ENCODE peak calls at places on chromosomes 1 and 21, in seven cellular contexts. C is right cardiac atrium; R is NCI-H1105; G is endothelial cell; K is B cell; W is stimulated activated CD8-positive, alpha-beta memory T cell treated with anti-CD3 and anti-CD28 coated beads, Interleukin-7, amount 100 ng/mL, for 1 hour; B is uterus. Z is an unnamed sample.

GRCh38 chr1:1215266-1215676 is 1.3 kb upstream of the TNFRSF4 start:
- DNase-seq in K (no peak), R (no peak), B (no peak), C (peak), W (no peak), G (no peak), Z (no peak)

GRCh38 chr1:36247538-36247937 is 23.3 kb downstream of the THRAP3 start:
- DNase-seq in K (no peak), G (no peak), R (no peak), W (no peak), C (no peak), B (no peak), Z (no peak)

GRCh38 chr1:155499953-155500621 is 62.5 kb downstream of the ASH1L start:
- DNase-seq in R (peak), B (no peak), G (no peak), K (peak), C (no peak), W (no peak), Z (no peak)

GRCh38 chr21:45096216-45096615 is 21.8 kb downstream of the ADARB1 start:
- DNase-seq in G (no peak), W (no peak), R (no peak), B (no peak), K (no peak), C (no peak), Z (no peak)

GRCh38 chr1:24694380-24694843 is 50.8 kb upstream of the CLIC4 start:
- DNase-seq in W (no peak), R (peak), K (peak), G (no peak), B (no peak), C (peak), Z (no peak)

GRCh38 chr1:15923241-15923640 is 52.7 kb downstream of the ZBTB17 start:
- DNase-seq in W (no peak), K (no peak), C (no peak), G (no peak), R (no peak), B (no peak), Z (no peak)

GRCh38 chr1:202711949-202712635 is 1.8 kb upstream of the SYT2 start:
- DNase-seq in B (no peak), C (no peak), K (no peak), W (no peak), R (no peak), G (no peak), Z (no peak)

GRCh38 chr1:33119532-33120217 is 38.7 kb downstream of the AZIN2 start:
- DNase-seq in G (no peak), R (no peak), W (no peak), C (no peak), B (no peak), K (no peak), Z (no peak)

GRCh38 chr1:111193712-111194480 is 6.5 kb downstream of the DENND2D start:
- DNase-seq in B (no peak), C (no peak), K (no peak), R (no peak), G (no peak), W (no peak), Z (no peak)

GRCh38 chr1:53332188-53332564 is 4.3 kb upstream of the LRP8 start:
- DNase-seq in B (no peak), W (no peak), C (no peak), K (no peak), G (no peak), R (no peak), Z (no peak)

GRCh38 chr1:8342325-8342724 is 24.4 kb downstream of the SLC45A1 start:
- DNase-seq in G (no peak), R (no peak), B (no peak), W (no peak), C (peak), K (no peak), Z (no peak)

GRCh38 chr1:164518692-164519332 is 40.2 kb upstream of the PBX1 start:
- DNase-seq in B (no peak), K (no peak), C (no peak), W (no peak), G (no peak), R (no peak), Z (no peak)

GRCh38 chr1:212503714-212504113 is 71.0 kb downstream of the NENF start:
- DNase-seq in G (no peak), B (no peak), R (no peak), K (no peak), C (no peak), W (no peak), Z (no peak)

GRCh38 chr1:26122988-26123973 is 11.7 kb downstream of the PDIK1L start:
- DNase-seq in W (no peak), C (no peak), G (no peak), B (no peak), K (no peak), R (no peak), Z (no peak)

GRCh38 chr1:109712321-109712864 is 342 bp downstream of the GSTM5 start:
- DNase-seq in K (no peak), G (no peak), C (peak), R (no peak), W (no peak), B (no peak), Z (no peak)

GRCh38 chr1:43450251-43451070 is 3.3 kb downstream of the HYI start:
- DNase-seq in R (no peak), W (no peak), B (no peak), K (no peak), C (no peak), G (no peak), Z (no peak)

GRCh38 chr1:26780344-26780957 is 7.3 kb upstream of the PIGV start:
- DNase-seq in R (no peak), W (no peak), K (no peak), C (no peak), B (no peak), G (no peak), Z (no peak)

GRCh38 chr1:197967066-197967465 is 49.9 kb downstream of the LHX9 start:
- DNase-seq in C (no peak), R (no peak), G (no peak), K (no peak), B (no peak), W (no peak), Z (no peak)

GRCh38 chr1:211603191-211603701 is 24.3 kb upstream of the SLC30A1 start:
- DNase-seq in G (no peak), C (no peak), K (no peak), B (no peak), R (no peak), W (no peak), Z (no peak)

GRCh38 chr1:153550398-153550758 is 1.3 kb upstream of the S100A3 start:
- DNase-seq in B (no peak), W (no peak), R (no peak), K (no peak), C (no peak), G (no peak), Z (no peak)

GRCh38 chr1:16117369-16117768 is 38.5 kb downstream of the EPHA2 start:
- DNase-seq in G (no peak), B (no peak), R (no peak), C (no peak), W (no peak), K (no peak), Z (no peak)

GRCh38 chr1:209831615-209832014 is 3.8 kb downstream of the UTP25 start:
- DNase-seq in W (no peak), C (no peak), K (no peak), G (no peak), B (no peak), R (no peak), Z (no peak)

GRCh38 chr1:182740120-182740519 is 49.5 kb upstream of the NPL start:
- DNase-seq in C (no peak), G (no peak), B (no peak), K (no peak), R (no peak), W (no peak), Z (no peak)

Z was measured in esophagus squamous epithelium.